ENCODE peak calls at places on chromosome 11, in nine cellular contexts. K is OCI-LY7, J is Peyer's patch, Z is substantia nigra, C is A172, F is body of pancreas, B is immature natural killer cell, W is NCI-H1048, D is AG04450. P is an unnamed sample.
A peak's percentile ranks its signal among the peaks of the same experiment; 100 is the strongest.

GRCh38 chr11:62792193-62792575 is 378 bp upstream of the TMEM223 start:
- DNase-seq in K (no peak), J (no peak), Z (peak; percentile 29), C (no peak), F (no peak), B (no peak), W (no peak), D (no peak), P (no peak)

GRCh38 chr11:80320226-80320625 is 879.4 kb upstream of the TENM4 start:
- DNase-seq in K (no peak), J (no peak), Z (no peak), C (no peak), F (no peak), B (no peak), W (no peak), D (no peak), P (no peak)

GRCh38 chr11:132037961-132038360 is 667.5 kb downstream of the NTM start:
- DNase-seq in K (no peak), J (no peak), Z (no peak), C (no peak), F (no peak), B (no peak), W (no peak), D (no peak), P (no peak)

GRCh38 chr11:122187373-122188165 is 71.6 kb upstream of the BLID start:
- DNase-seq in K (no peak), J (no peak), Z (no peak), C (no peak), F (no peak), B (no peak), W (no peak), D (no peak), P (no peak)

GRCh38 chr11:102971766-102972165 is 16.2 kb upstream of the MMP13 start:
- DNase-seq in K (no peak), J (no peak), Z (no peak), C (no peak), F (no peak), B (no peak), W (no peak), D (no peak), P (peak; percentile 60)

GRCh38 chr11:133064152-133064877 is 468.0 kb downstream of the OPCML start:
- DNase-seq in K (no peak), J (peak; percentile 61), Z (peak; percentile 71), C (peak; percentile 6), F (peak; percentile 74), B (no peak), W (no peak), D (peak; percentile 44), P (no peak)

GRCh38 chr11:94219771-94220170 is 84.6 kb upstream of the IZUMO1R start:
- DNase-seq in K (peak; percentile 6), J (no peak), Z (no peak), C (no peak), F (no peak), B (no peak), W (no peak), D (no peak), P (no peak)

GRCh38 chr11:66800720-66801428 is 42.4 kb upstream of the RCE1 start:
- DNase-seq in K (peak; percentile 94), J (no peak), Z (no peak), C (no peak), F (no peak), B (no peak), W (no peak), D (no peak), P (no peak)

GRCh38 chr11:70402685-70403084 is 4.4 kb downstream of the CTTN start:
- DNase-seq in K (no peak), J (no peak), Z (no peak), C (no peak), F (no peak), B (no peak), W (no peak), D (no peak), P (no peak)

GRCh38 chr11:25927391-25927790 is 404.5 kb upstream of the ANO3 start:
- DNase-seq in K (no peak), J (no peak), Z (no peak), C (no peak), F (no peak), B (no peak), W (no peak), D (no peak), P (no peak)

GRCh38 chr11:36594316-36594989 is at the start of gene IFTAP:
- DNase-seq in K (no peak), J (peak; percentile 61), Z (peak; percentile 69), C (peak; percentile 92), F (peak; percentile 72), B (peak; percentile 27), W (peak; percentile 74), D (peak; percentile 72), P (peak; percentile 90)

P was measured in SK-N-MC.